ENCODE peak calls at places on chromosomes 4 and X, in ten cellular contexts. M is GM12878, O is amniotic stem cell, Z is T-cell, L is NCI-H1105 treated with DMSO at 0.1 percent for 48 hours, D is HFF-Myc, E is neural crest cell, G is activated T-helper 1 cell treated with Interleukin-2 at 50 U/mL for 16 hours, K is colonic mucosa, H is kidney epithelial cell. X is an unnamed sample.

GRCh38 chrX:143580266-143580665 is 55.6 kb downstream of the SLITRK4 start:
- DNase-seq in Z (no peak), H (peak; percentile 9), G (no peak), M (no peak), E (no peak), D (no peak), O (no peak), K (no peak), L (no peak), X (no peak)

GRCh38 chr4:139559095-139559490 is 3.1 kb upstream of the SETD7 start:
- DNase-seq in O (no peak), Z (no peak), G (no peak), M (no peak), H (no peak), D (no peak), K (no peak), E (no peak), L (no peak), X (no peak)

GRCh38 chr4:181443003-181443402 is 800.2 kb upstream of the TENM3 start:
- DNase-seq in E (no peak), H (no peak), L (no peak), Z (no peak), K (no peak), O (no peak), M (peak; percentile 1), G (no peak), D (no peak), X (no peak)

GRCh38 chr4:90127706-90128345 is 632 bp downstream of the CCSER1 start:
- DNase-seq in E (no peak), M (no peak), Z (no peak), D (no peak), K (peak; percentile 25), H (no peak), G (no peak), L (no peak), O (no peak), X (no peak)

GRCh38 chr4:185307136-185307950 is 88.4 kb downstream of the LRP2BP start:
- DNase-seq in D (no peak), Z (no peak), G (no peak), H (peak; percentile 29), M (peak; percentile 97), E (no peak), L (no peak), O (no peak), K (no peak), X (peak; percentile 24)

GRCh38 chr4:76640252-76640925 is 205.4 kb downstream of the SHROOM3 start:
- DNase-seq in O (no peak), K (no peak), Z (no peak), H (no peak), M (no peak), E (no peak), G (no peak), L (peak; percentile 86), D (no peak), X (no peak)

GRCh38 chrX:107654778-107655761 is 26.8 kb downstream of the PRPS1 start:
- DNase-seq in E (peak; percentile 57), K (peak; percentile 59), M (no peak), D (peak; percentile 51), O (peak; percentile 47), H (peak; percentile 78), Z (peak; percentile 66), L (peak; percentile 46), G (peak; percentile 56), X (peak; percentile 46)

GRCh38 chrX:80512924-80513323 is 92.7 kb downstream of the TENT5D start:
- DNase-seq in M (no peak), D (no peak), L (no peak), E (no peak), Z (no peak), O (no peak), K (no peak), G (no peak), H (no peak), X (no peak)

GRCh38 chrX:41087219-41087618 is 2.0 kb downstream of the USP9X start:
- DNase-seq in L (no peak), D (no peak), K (no peak), G (no peak), O (no peak), Z (no peak), E (no peak), H (no peak), M (no peak), X (no peak)

GRCh38 chr4:2419814-2420213 is 1.1 kb downstream of the CFAP99 start:
- DNase-seq in E (no peak), D (no peak), K (no peak), G (no peak), M (no peak), L (no peak), Z (no peak), H (no peak), O (no peak), X (no peak)

GRCh38 chr4:100430441-100430840 is 87.4 kb downstream of the EMCN start:
- DNase-seq in G (no peak), K (no peak), D (no peak), H (no peak), O (no peak), E (no peak), Z (no peak), L (no peak), M (no peak), X (no peak)

GRCh38 chr4:169311643-169312365 is 41.0 kb upstream of the SH3RF1 start:
- DNase-seq in G (no peak), M (peak; percentile 30), E (peak; percentile 14), H (peak; percentile 18), K (peak; percentile 45), Z (no peak), O (no peak), L (peak; percentile 2), D (peak; percentile 19), X (peak; percentile 35)

GRCh38 chr4:10619220-10619619 is 65.3 kb downstream of the CLNK start:
- DNase-seq in G (no peak), O (no peak), E (no peak), M (no peak), Z (no peak), D (peak; percentile 32), K (peak; percentile 35), H (no peak), L (peak; percentile 93), X (no peak)

GRCh38 chr4:1578301-1578781 is 105.8 kb downstream of the FAM53A start:
- DNase-seq in K (no peak), M (no peak), E (no peak), O (no peak), H (no peak), Z (no peak), L (peak; percentile 11), D (no peak), G (no peak), X (no peak)

GRCh38 chrX:120752431-120753128 is 122.7 kb upstream of the C1GALT1C1 start:
- DNase-seq in H (no peak), L (no peak), Z (no peak), D (no peak), G (no peak), K (no peak), E (no peak), O (no peak), M (no peak), X (no peak)

GRCh38 chr4:108433832-108434231 is 186.5 kb upstream of the RPL34 start:
- DNase-seq in E (no peak), L (no peak), G (no peak), D (peak; percentile 77), M (no peak), K (peak; percentile 25), O (peak; percentile 13), Z (peak; percentile 6), H (no peak), X (no peak)

GRCh38 chrX:86103061-86103460 is 45.2 kb upstream of the DACH2 start:
- DNase-seq in G (no peak), E (no peak), K (no peak), O (no peak), M (no peak), L (no peak), H (no peak), Z (no peak), D (no peak), X (peak; percentile 83)

GRCh38 chr4:142719854-142720541 is 126.1 kb downstream of the INPP4B start:
- DNase-seq in E (no peak), H (no peak), K (no peak), G (no peak), O (no peak), L (peak; percentile 18), M (no peak), Z (no peak), D (no peak), X (peak; percentile 16)

GRCh38 chr4:7389101-7389701 is 45.5 kb downstream of the PSAPL1 start:
- DNase-seq in Z (no peak), O (no peak), G (no peak), H (no peak), D (no peak), E (no peak), K (no peak), M (no peak), L (no peak), X (no peak)

GRCh38 chrX:71579136-71579989 is 1.1 kb downstream of the GCNA start:
- DNase-seq in H (no peak), E (no peak), M (no peak), G (no peak), D (no peak), O (no peak), Z (no peak), K (no peak), L (no peak), X (no peak)

GRCh38 chr4:113560579-113560978 is 201.0 kb downstream of the CAMK2D start:
- DNase-seq in D (no peak), Z (no peak), E (no peak), O (no peak), M (no peak), G (no peak), K (no peak), L (no peak), H (no peak), X (no peak)

GRCh38 chr4:73676881-73677323 is 56.7 kb upstream of the RASSF6 start:
- DNase-seq in M (peak; percentile 19), D (no peak), Z (no peak), G (no peak), L (peak; percentile 44), K (no peak), O (no peak), E (no peak), H (peak; percentile 96), X (no peak)

GRCh38 chrX:130878350-130879341 is 24.4 kb downstream of the ENOX2 start:
- DNase-seq in Z (no peak), O (peak; percentile 20), L (peak; percentile 21), K (peak; percentile 23), M (no peak), G (no peak), D (peak; percentile 63), H (peak; percentile 73), E (no peak), X (no peak)

GRCh38 chrX:78514852-78515251 is 144.3 kb downstream of the RTL3 start:
- DNase-seq in G (no peak), L (no peak), M (no peak), O (no peak), E (no peak), H (no peak), D (no peak), K (no peak), Z (no peak), X (no peak)

GRCh38 chr4:177478496-177478895 is 36.3 kb upstream of the AGA start:
- DNase-seq in L (no peak), G (no peak), M (no peak), K (no peak), Z (no peak), O (no peak), E (no peak), H (no peak), D (no peak), X (no peak)

GRCh38 chr4:94924566-94924965 is 166.8 kb downstream of the BMPR1B start:
- DNase-seq in D (no peak), H (no peak), G (no peak), L (no peak), E (no peak), O (no peak), Z (no peak), M (no peak), K (no peak), X (no peak)

GRCh38 chr4:153750197-153750817 is 9.5 kb downstream of the RNF175 start:
- DNase-seq in E (peak; percentile 82), M (peak; percentile 31), H (peak; percentile 49), K (peak; percentile 63), Z (peak; percentile 60), L (peak; percentile 53), G (peak; percentile 12), O (peak; percentile 64), D (peak; percentile 77), X (peak; percentile 78)

GRCh38 chr4:141810038-141810701 is 173.8 kb downstream of the IL15 start:
- DNase-seq in H (no peak), E (no peak), O (no peak), M (no peak), G (no peak), L (no peak), Z (no peak), K (no peak), D (no peak), X (no peak)